ENCODE peak calls at places on chromosomes 5 and 9, in seven cellular contexts. S, G, C, X, T, P and A are unnamed samples.

GRCh38 chr5:19496056-19496455 is 491.9 kb downstream of the CDH18 start:
- DNase-seq in C (no peak), X (no peak), G (no peak), P (no peak), T (no peak), S (no peak), A (no peak)

GRCh38 chr9:20811872-20812271 is 127.8 kb downstream of the FOCAD start:
- DNase-seq in S (peak), T (no peak), G (no peak), C (no peak), X (no peak), P (no peak), A (peak)

GRCh38 chr5:94777163-94777885 is 158.9 kb downstream of the SLF1 start:
- DNase-seq in C (no peak), T (no peak), S (no peak), P (no peak), G (peak), X (no peak), A (peak)

GRCh38 chr9:70519912-70520724 is 105.7 kb upstream of the KLF9 start:
- DNase-seq in T (no peak), X (no peak), G (no peak), C (no peak), P (no peak), S (no peak), A (no peak)

GRCh38 chr9:89466451-89467277 is 31.2 kb downstream of the SEMA4D start:
- DNase-seq in C (no peak), T (no peak), G (no peak), X (no peak), P (no peak), S (no peak), A (no peak)

GRCh38 chr9:21551401-21551800 is 69.3 kb upstream of the IFNE start:
- DNase-seq in S (peak), C (no peak), T (no peak), X (no peak), P (no peak), G (no peak), A (peak)

GRCh38 chr5:65548281-65548680 is 14.7 kb downstream of the CENPK start:
- DNase-seq in T (no peak), S (no peak), C (no peak), G (no peak), X (no peak), P (no peak), A (no peak)

GRCh38 chr5:73911761-73912393 is 285.9 kb downstream of the ARHGEF28 start:
- DNase-seq in X (no peak), C (no peak), G (peak), T (no peak), P (no peak), S (peak), A (no peak)

GRCh38 chr5:137220523-137220927 is 278.6 kb downstream of the SPOCK1 start:
- DNase-seq in C (peak), P (peak), X (no peak), G (peak), T (no peak), S (peak), A (peak)

GRCh38 chr9:132994410-132995120 is 16.1 kb downstream of the GFI1B start:
- DNase-seq in S (peak), C (no peak), T (no peak), G (no peak), X (peak), P (no peak), A (peak)

GRCh38 chr9:2764371-2764770 is 47.1 kb downstream of the KCNV2 start:
- DNase-seq in C (no peak), S (peak), G (no peak), P (no peak), X (peak), T (no peak), A (no peak)

GRCh38 chr9:101566904-101567724 is 27.7 kb downstream of the PPP3R2 start:
- DNase-seq in S (peak), X (no peak), T (peak), C (peak), P (no peak), G (peak), A (peak)

GRCh38 chr5:54959673-54960418 is 25.5 kb downstream of the ESM1 start:
- DNase-seq in T (no peak), G (peak), P (no peak), S (no peak), C (no peak), X (no peak), A (no peak)

GRCh38 chr5:175079707-175080106 is 355.3 kb downstream of the MSX2 start:
- DNase-seq in T (no peak), X (no peak), C (no peak), G (no peak), S (no peak), P (no peak), A (no peak)

GRCh38 chr5:74670377-74671038 is 14.5 kb upstream of the HEXB start:
- DNase-seq in P (no peak), X (no peak), S (no peak), T (no peak), C (no peak), G (no peak), A (no peak)

GRCh38 chr9:108225371-108225905 is 630.3 kb downstream of the ACTL7B start:
- DNase-seq in G (no peak), X (no peak), S (no peak), C (no peak), T (no peak), P (no peak), A (peak)

GRCh38 chr9:6590329-6590728 is 55.2 kb downstream of the GLDC start:
- DNase-seq in G (peak), X (no peak), S (no peak), T (no peak), P (no peak), C (no peak), A (no peak)

GRCh38 chr9:78038620-78039300 is 7.1 kb upstream of the GNAQ start:
- DNase-seq in T (no peak), C (no peak), X (no peak), P (no peak), S (peak), G (no peak), A (no peak)

GRCh38 chr5:77086611-77087483 is at the start of gene ZBED3:
- DNase-seq in C (peak), G (peak), T (peak), X (peak), S (peak), P (peak), A (peak)

GRCh38 chr9:73805853-73806458 is 654.3 kb downstream of the ANXA1 start:
- DNase-seq in X (no peak), S (no peak), P (no peak), G (no peak), T (no peak), C (no peak), A (no peak)

GRCh38 chr5:133866903-133867245 is 101.6 kb downstream of the C5orf15 start:
- DNase-seq in P (no peak), T (no peak), S (no peak), X (no peak), C (no peak), G (no peak), A (no peak)

GRCh38 chr5:77076961-77077820 is 9.9 kb downstream of the ZBED3 start:
- DNase-seq in T (no peak), X (no peak), G (peak), S (peak), P (peak), C (peak), A (peak)

GRCh38 chr5:121251954-121252353 is 599.7 kb upstream of the FTMT start:
- DNase-seq in G (no peak), C (no peak), P (no peak), X (no peak), S (peak), T (no peak), A (peak)

GRCh38 chr9:125646222-125647100 is 60.5 kb downstream of the MAPKAP1 start:
- DNase-seq in G (peak), X (no peak), T (no peak), C (no peak), P (no peak), S (no peak), A (peak)

GRCh38 chr5:132274050-132274869 is 16.8 kb downstream of the PDLIM4 start:
- DNase-seq in S (no peak), T (no peak), P (peak), X (no peak), C (no peak), G (no peak), A (no peak)

GRCh38 chr5:154179846-154180710 is 10.5 kb upstream of the GALNT10 start:
- DNase-seq in G (peak), P (peak), S (peak), C (peak), X (peak), T (peak), A (peak)

GRCh38 chr9:80622508-80622907 is 1050.7 kb downstream of the TLE4 start:
- DNase-seq in X (no peak), C (no peak), S (no peak), T (no peak), P (no peak), G (no peak), A (no peak)

GRCh38 chr5:45454114-45454513 is 242.1 kb downstream of the HCN1 start:
- DNase-seq in T (no peak), S (peak), G (peak), P (peak), X (no peak), C (no peak), A (no peak)